ENCODE peak calls at places on chromosomes 7 and 10, in five cellular contexts. P is glutamatergic neuron, Z is uterus, B is foreskin fibroblast, V is epithelial cell of esophagus. D is an unnamed sample.

GRCh38 chr7:129279757-129280156 is 54.9 kb downstream of the AHCYL2 start:
- DNase-seq in P (no peak), Z (no peak), B (no peak), V (peak), D (no peak)

GRCh38 chr7:5396542-5396941 is 27.1 kb downstream of the TNRC18 start:
- DNase-seq in P (no peak), Z (no peak), B (peak), V (peak), D (no peak)

GRCh38 chr10:123134915-123135414 is 805 bp upstream of the HMX3 start:
- DNase-seq in P (no peak), Z (no peak), B (no peak), V (no peak), D (no peak)

GRCh38 chr7:155942226-155942950 is 130.1 kb upstream of the SHH start:
- DNase-seq in P (no peak), Z (no peak), B (no peak), V (no peak), D (no peak)

GRCh38 chr10:23326541-23327307 is 17.9 kb downstream of the C10orf67 start:
- DNase-seq in P (no peak), Z (no peak), B (no peak), V (no peak), D (no peak)

GRCh38 chr10:24157567-24157966 is 51.4 kb upstream of the KIAA1217 start:
- DNase-seq in P (no peak), Z (no peak), B (no peak), V (no peak), D (no peak)

GRCh38 chr10:75043256-75044121 is 68.0 kb upstream of the SAMD8 start:
- DNase-seq in P (peak), Z (no peak), B (no peak), V (no peak), D (no peak)

GRCh38 chr7:36207451-36208291 is 54.6 kb downstream of the EEPD1 start:
- DNase-seq in P (no peak), Z (peak), B (peak), V (peak), D (peak)

GRCh38 chr7:25844109-25844915 is 307.7 kb upstream of the NFE2L3 start:
- DNase-seq in P (no peak), Z (no peak), B (no peak), V (no peak), D (no peak)

GRCh38 chr10:125538947-125539649 is 143.9 kb downstream of the TEX36 start:
- DNase-seq in P (no peak), Z (no peak), B (no peak), V (no peak), D (no peak)

GRCh38 chr10:92404592-92404991 is 113.6 kb downstream of the MARCHF5 start:
- DNase-seq in P (no peak), Z (no peak), B (no peak), V (no peak), D (no peak)

GRCh38 chr10:63110940-63111339 is 22.2 kb upstream of the NRBF2 start:
- DNase-seq in P (no peak), Z (no peak), B (no peak), V (no peak), D (no peak)

GRCh38 chr7:90973146-90973545 is 291.1 kb upstream of the FZD1 start:
- DNase-seq in P (no peak), Z (no peak), B (peak), V (no peak), D (no peak)

DNA sequence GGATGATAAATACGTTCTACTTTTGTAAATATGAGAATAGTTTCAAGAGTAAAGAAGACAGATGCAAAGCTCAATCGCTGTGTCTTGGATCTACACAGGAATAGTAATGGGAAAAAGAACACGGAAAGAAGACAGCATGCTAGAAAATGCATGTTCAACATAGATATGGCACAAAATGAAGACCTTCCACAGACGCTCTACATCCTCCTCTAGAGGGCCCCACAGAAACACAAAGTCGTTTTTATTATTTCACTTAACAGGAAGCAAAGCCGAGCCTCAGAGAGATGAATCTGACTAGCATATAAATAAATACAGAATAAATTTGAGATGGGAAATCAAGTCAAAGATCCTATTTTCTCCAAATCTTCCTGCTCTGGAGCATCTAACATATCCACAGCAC is 292.6 kb downstream of the PARD3 start:
- DNase-seq in P (no peak), Z (no peak), B (no peak), V (peak), D (no peak)
- TF ChIP-seq CTCF in P (no peak), Z (no peak), B (peak), V (peak), D (no peak)

GRCh38 chr7:142323706-142324105 is 65.8 kb upstream of the PRSS58 start:
- DNase-seq in P (peak), Z (no peak), B (no peak), V (peak), D (no peak)
- TF ChIP-seq CTCF in P (peak), Z (no peak), B (no peak), V (peak), D (no peak)

GRCh38 chr7:152030561-152030960 is 5.1 kb downstream of the GALNT11 start:
- DNase-seq in P (no peak), Z (no peak), B (no peak), V (no peak), D (no peak)

GRCh38 chr7:152025077-152025936 is at the start of gene GALNT11:
- DNase-seq in P (peak), Z (peak), B (peak), V (peak), D (peak)

DNA sequence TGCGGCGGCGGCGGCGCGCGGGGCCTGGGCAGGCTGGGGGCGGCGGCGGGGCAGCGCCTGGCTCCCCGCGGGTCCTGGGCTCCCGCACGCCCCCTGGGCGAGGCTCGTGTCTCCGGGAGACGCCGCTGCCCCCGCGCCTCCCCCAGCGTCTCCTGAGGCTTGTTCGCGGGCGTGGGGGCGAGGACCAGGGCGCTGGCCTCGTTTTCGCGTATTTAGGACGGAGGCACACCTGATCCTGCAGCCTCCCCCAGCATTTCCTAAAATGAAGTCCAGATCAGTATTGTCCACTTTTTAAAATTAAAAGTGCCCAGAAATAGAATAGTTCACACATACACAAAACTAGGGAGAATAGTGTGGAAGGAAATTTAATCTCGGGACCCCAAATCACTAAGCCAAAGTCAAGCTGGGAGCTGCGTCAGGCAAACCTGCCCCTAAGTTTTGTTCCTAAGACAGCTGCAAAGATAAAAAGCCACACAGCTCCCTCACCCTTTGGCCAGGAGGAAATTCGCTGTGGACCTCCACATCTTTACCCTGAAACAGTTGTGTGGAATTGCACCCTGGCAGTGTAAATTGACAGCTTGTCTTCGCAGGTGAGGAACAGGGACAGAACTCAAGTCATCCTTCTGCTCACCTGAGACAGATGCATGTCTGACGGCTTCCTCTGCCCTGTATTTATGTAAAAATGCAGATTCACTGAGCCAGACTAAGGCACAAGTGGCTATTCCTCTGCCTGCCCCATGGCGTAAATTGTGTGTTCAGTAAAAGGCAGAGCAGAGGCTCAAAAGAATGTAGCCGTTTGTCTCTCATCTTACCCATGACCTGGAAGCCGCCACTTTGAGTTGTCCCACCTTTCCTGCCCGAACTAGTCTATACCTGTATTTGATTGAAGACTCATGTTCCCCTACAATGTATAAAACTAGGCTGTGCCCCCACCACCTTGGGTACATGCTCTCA is 740 bp downstream of the GALNT11 start:
- DNase-seq in P (no peak), Z (no peak), B (no peak), V (peak), D (no peak)
- TF ChIP-seq CTCF in P (peak), Z (no peak), B (no peak), V (no peak), D (no peak)

DNA sequence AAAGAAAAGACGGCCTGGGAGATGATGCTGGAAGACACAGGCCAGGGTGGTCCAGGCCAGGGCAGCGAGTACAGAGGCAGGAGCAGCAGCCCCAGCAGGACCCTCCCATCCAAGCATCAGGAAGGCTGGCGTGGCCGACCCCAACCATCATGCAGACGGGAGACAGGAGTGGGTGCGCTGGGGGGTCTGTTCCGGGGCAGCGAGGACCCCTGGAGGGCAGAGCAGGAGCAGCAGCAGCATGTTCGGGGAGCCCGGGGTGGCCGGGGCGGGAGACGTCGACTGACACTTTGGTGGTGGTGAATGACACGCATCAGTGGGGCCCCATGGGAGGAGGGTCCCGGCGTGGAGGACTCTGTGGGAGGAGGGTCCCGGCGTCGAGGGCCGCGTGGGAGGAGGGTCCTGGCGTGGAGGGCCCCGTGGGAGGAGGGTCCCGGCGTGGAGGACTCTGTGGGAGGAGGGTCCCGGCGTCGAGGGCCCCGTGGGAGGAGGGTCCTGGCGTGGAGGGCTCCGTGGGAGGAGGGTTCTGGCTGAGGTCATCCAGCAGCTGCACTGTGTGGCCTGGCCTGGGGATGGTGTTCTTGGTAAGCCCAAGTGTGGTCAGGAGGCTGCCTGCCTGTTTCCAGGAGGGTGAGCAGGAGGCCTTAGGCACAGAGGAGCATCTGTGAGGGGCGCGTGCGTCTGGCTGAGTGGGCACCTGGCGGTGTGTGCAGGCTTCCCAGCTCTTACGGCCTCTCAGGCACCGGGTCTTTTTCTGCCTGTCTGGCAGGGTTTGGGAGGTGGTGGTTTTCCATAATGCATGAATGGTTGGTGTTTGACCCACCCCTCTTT is 38.9 kb downstream of the FAM20C start:
- DNase-seq in P (no peak), Z (no peak), B (no peak), V (no peak), D (no peak)
- TF ChIP-seq CTCF in P (no peak), Z (peak), B (no peak), V (peak), D (peak)

GRCh38 chr7:34497153-34497777 is 160.8 kb upstream of the NPSR1 start:
- DNase-seq in P (peak), Z (no peak), B (no peak), V (peak), D (no peak)
- TF ChIP-seq CTCF in P (peak), Z (no peak), B (peak), V (peak), D (no peak)

DNA sequence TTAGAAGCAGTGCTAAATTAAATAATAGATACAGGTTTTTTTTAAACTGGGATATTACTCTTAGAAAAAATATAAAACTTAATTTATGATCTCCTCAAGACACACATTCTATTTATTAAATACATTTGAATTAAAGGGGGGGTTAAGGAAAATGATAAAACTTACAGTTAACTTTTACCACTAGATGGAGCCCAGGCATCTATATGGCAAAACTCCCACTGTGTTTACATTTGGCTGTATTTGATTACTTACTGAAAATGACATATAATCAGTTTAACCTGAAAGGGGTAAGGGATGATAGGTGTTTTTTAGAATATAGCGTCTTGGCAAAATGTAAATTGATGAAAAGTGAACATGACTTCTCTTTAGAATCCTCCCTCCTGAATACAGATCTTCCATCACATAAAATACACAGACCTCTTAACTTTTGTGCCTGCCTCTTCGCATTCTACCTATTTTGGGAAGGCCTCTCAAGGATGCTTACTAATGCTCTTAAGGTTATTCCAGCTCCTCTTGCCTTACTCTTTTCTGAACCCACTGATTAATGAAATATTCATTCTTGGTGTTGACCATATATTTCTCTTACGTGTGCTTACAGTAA is 235.7 kb downstream of the AGMO start:
- DNase-seq in P (no peak), Z (no peak), B (peak), V (peak), D (no peak)
- TF ChIP-seq CTCF in P (peak), Z (peak), B (peak), V (peak), D (peak)

D was measured in right atrium auricular region.